ENCODE peak calls at places on chromosomes 13 and 19, in seven cellular contexts. M is left ventricle myocardium inferior; A is NCI-H146; U is SW480; W is stimulated activated CD8-positive, alpha-beta memory T cell treated with anti-CD3 and anti-CD28 coated beads, Interleukin-15, amount 100 ng/mL, for 1 hour; N is GM18507; V is A549. D is an unnamed sample.
A peak's percentile ranks its signal among the peaks of the same experiment; 100 is the strongest.

GRCh38 chr13:21361123-21361522 is 98.0 kb downstream of the ZDHHC20 start:
- DNase-seq in M (no peak), N (no peak), V (no peak), W (no peak), U (no peak), A (no peak), D (no peak)

GRCh38 chr19:48333467-48334384 is 8.4 kb downstream of the EMP3 start:
- DNase-seq in M (peak; percentile 91), U (peak; percentile 95), W (peak; percentile 82), A (peak; percentile 95), N (peak; percentile 88), V (peak; percentile 98), D (peak; percentile 96)

GRCh38 chr19:7450243-7451223 is 38.3 kb downstream of the PEX11G start:
- DNase-seq in N (no peak), A (no peak), V (no peak), M (no peak), U (no peak), W (no peak), D (no peak)

GRCh38 chr13:38348890-38349289 is 761 bp upstream of the UFM1 start:
- DNase-seq in M (no peak), N (no peak), A (peak; percentile 58), U (peak; percentile 37), W (no peak), V (no peak), D (no peak)

GRCh38 chr13:79917628-79918027 is 423.3 kb downstream of the SPRY2 start:
- DNase-seq in N (no peak), U (no peak), V (no peak), M (no peak), W (no peak), A (no peak), D (no peak)

GRCh38 chr19:33772102-33772857 is 24.4 kb upstream of the KCTD15 start:
- DNase-seq in U (no peak), W (no peak), A (no peak), N (no peak), M (no peak), V (no peak), D (peak; percentile 42)

GRCh38 chr19:28228854-28229253 is 984.1 kb downstream of the UQCRFS1 start:
- DNase-seq in U (no peak), A (no peak), W (no peak), V (no peak), N (no peak), M (no peak), D (no peak)

GRCh38 chr19:13839938-13840750 is 36.8 kb upstream of the NANOS3 start:
- DNase-seq in U (peak; percentile 82), M (peak; percentile 65), V (peak; percentile 66), W (no peak), A (no peak), N (no peak), D (peak; percentile 83)

GRCh38 chr13:102825921-102826706 is 19.7 kb upstream of the ERCC5 start:
- DNase-seq in V (no peak), N (no peak), A (no peak), M (no peak), W (no peak), U (peak; percentile 22), D (no peak)

GRCh38 chr19:29671393-29672076 is 6.3 kb downstream of the PLEKHF1 start:
- DNase-seq in M (peak; percentile 68), N (peak; percentile 43), V (peak; percentile 56), A (peak; percentile 84), U (peak; percentile 64), W (peak; percentile 66), D (peak; percentile 77)

D was measured in Right ventricle myocardium superior.